ENCODE peak calls at places on chromosomes 16 and 17, in seven cellular contexts. Z is uterus, G is heart left ventricle, D is endothelial cell of umbilical vein, R is IMR-90, L is transverse colon, S is prostate gland. X is an unnamed sample.
A peak's percentile ranks its signal among the peaks of the same experiment; 100 is the strongest.

GRCh38 chr17:78615631-78616030 is 38.4 kb upstream of the DNAH17 start:
- DNase-seq in D (no peak), R (no peak), S (no peak), Z (no peak), G (no peak), L (no peak), X (no peak)

GRCh38 chr16:11542069-11542775 is 44.5 kb downstream of the LITAF start:
- DNase-seq in S (no peak), L (no peak), Z (no peak), R (peak; percentile 45), D (no peak), G (no peak), X (no peak)

GRCh38 chr17:72661093-72661944 is 431.2 kb downstream of the SLC39A11 start:
- DNase-seq in D (no peak), G (no peak), S (peak; percentile 77), R (no peak), Z (no peak), L (no peak), X (no peak)

GRCh38 chr17:2295575-2295974 is 8.0 kb downstream of the SMG6 start:
- DNase-seq in S (no peak), D (no peak), L (no peak), G (no peak), R (peak; percentile 11), Z (no peak), X (no peak)

GRCh38 chr17:81933178-81933699 is 3.9 kb downstream of the PYCR1 start:
- DNase-seq in Z (no peak), G (no peak), R (no peak), S (no peak), L (no peak), D (no peak), X (no peak)

GRCh38 chr17:61126476-61127240 is 273.0 kb upstream of the TBX2 start:
- DNase-seq in R (no peak), S (no peak), L (no peak), G (no peak), Z (no peak), D (no peak), X (no peak)

GRCh38 chr16:30934827-30935557 is 11.6 kb downstream of the FBXL19 start:
- DNase-seq in D (peak; percentile 56), R (peak; percentile 55), G (no peak), L (peak; percentile 49), S (no peak), Z (no peak), X (peak; percentile 42)

GRCh38 chr17:79632432-79632735 is 21.5 kb upstream of the RBFOX3 start:
- DNase-seq in L (peak; percentile 1), D (no peak), S (no peak), G (no peak), R (no peak), Z (no peak), X (peak; percentile 14)

GRCh38 chr16:67252806-67253497 is 4.2 kb downstream of the SLC9A5 start:
- DNase-seq in Z (no peak), D (no peak), R (no peak), G (peak; percentile 18), S (no peak), L (no peak), X (no peak)

GRCh38 chr17:83109793-83110645 is 30.6 kb downstream of the METRNL start:
- DNase-seq in S (peak; percentile 89), D (peak; percentile 88), R (peak; percentile 97), G (peak; percentile 94), L (peak; percentile 87), Z (peak; percentile 74), X (peak; percentile 61)

GRCh38 chr16:29720703-29721102 is 25.1 kb downstream of the C16orf54 start:
- DNase-seq in S (no peak), L (no peak), Z (no peak), D (no peak), G (no peak), R (no peak), X (no peak)

GRCh38 chr16:7597677-7598076 is 265.0 kb downstream of the RBFOX1 start:
- DNase-seq in R (no peak), G (no peak), D (no peak), Z (no peak), S (no peak), L (no peak), X (no peak)

GRCh38 chr16:47726031-47726675 is 265.0 kb downstream of the PHKB start:
- DNase-seq in R (peak; percentile 20), S (no peak), L (no peak), D (no peak), Z (no peak), G (no peak), X (no peak)

GRCh38 chr17:74827800-74828199 is 31.9 kb downstream of the GRIN2C start:
- DNase-seq in G (no peak), S (no peak), R (no peak), Z (no peak), D (no peak), L (no peak), X (no peak)

GRCh38 chr17:77429985-77430752 is 289.4 kb downstream of the SEC14L1 start:
- DNase-seq in D (peak; percentile 92), L (peak; percentile 91), Z (peak; percentile 98), S (peak; percentile 76), G (peak; percentile 95), R (peak; percentile 99), X (peak; percentile 93)

GRCh38 chr17:79993390-79994221 is 42.1 kb downstream of the TBC1D16 start:
- DNase-seq in R (peak; percentile 94), D (no peak), G (peak; percentile 94), L (peak; percentile 80), Z (peak; percentile 89), S (peak; percentile 64), X (peak; percentile 95)

GRCh38 chr16:68389006-68389405 is 59.3 kb downstream of the SMPD3 start:
- DNase-seq in D (no peak), G (no peak), R (no peak), L (no peak), Z (no peak), S (no peak), X (peak; percentile 58)

GRCh38 chr17:14918540-14918939 is 346.6 kb downstream of the PMP22 start:
- DNase-seq in R (peak; percentile 72), S (no peak), G (no peak), Z (no peak), D (no peak), L (no peak), X (no peak)

GRCh38 chr16:54875443-54875842 is 55.2 kb upstream of the IRX5 start:
- DNase-seq in S (no peak), R (no peak), G (no peak), D (no peak), Z (no peak), L (no peak), X (no peak)

GRCh38 chr16:16050106-16050505 is 100.7 kb downstream of the ABCC1 start:
- DNase-seq in S (no peak), R (no peak), Z (no peak), D (no peak), G (no peak), L (no peak), X (no peak)

GRCh38 chr16:77457046-77457445 is 22.2 kb upstream of the ADAMTS18 start:
- DNase-seq in R (no peak), D (peak; percentile 93), G (no peak), Z (no peak), S (no peak), L (no peak), X (no peak)

GRCh38 chr17:36946726-36947091 is 2.0 kb upstream of the AATF start:
- DNase-seq in D (no peak), Z (no peak), R (no peak), L (no peak), S (no peak), G (no peak), X (no peak)
- TF ChIP-seq POLR2A in D (no peak), Z (no peak), R (no peak), L (no peak), S (no peak), G (no peak), X (no peak)

GRCh38 chr17:65039349-65039988 is 17.1 kb downstream of the GNA13 start:
- DNase-seq in G (no peak), L (no peak), R (no peak), Z (no peak), D (no peak), S (no peak), X (no peak)

GRCh38 chr17:65035704-65036103 is 20.8 kb downstream of the GNA13 start:
- DNase-seq in L (no peak), G (no peak), Z (no peak), S (no peak), D (no peak), R (no peak), X (no peak)

GRCh38 chr17:65035191-65035590 is 21.3 kb downstream of the GNA13 start:
- DNase-seq in Z (no peak), L (no peak), D (peak; percentile 41), G (no peak), S (no peak), R (no peak), X (no peak)

GRCh38 chr17:65041518-65041917 is 15.0 kb downstream of the GNA13 start:
- DNase-seq in G (no peak), D (no peak), S (no peak), Z (no peak), L (no peak), R (no peak), X (no peak)

DNA sequence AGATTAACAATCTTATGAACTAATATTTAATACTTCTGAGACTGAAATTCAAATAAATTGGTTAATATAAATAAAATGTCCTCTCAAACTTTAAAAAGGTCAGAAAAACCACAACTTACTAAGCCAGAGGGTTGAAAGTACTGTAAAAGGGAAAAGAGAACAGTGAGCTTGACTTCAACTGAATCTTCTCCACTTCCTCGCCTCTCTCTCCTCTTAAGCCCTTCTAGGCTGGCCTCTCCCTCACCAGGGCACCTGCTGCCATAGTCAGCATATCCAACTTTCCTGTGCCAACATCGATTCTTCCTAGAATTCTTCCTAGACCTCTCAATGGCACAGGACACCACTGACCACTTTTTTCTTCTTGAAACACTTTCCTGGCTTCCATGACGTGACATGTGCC is 19.4 kb downstream of the GNA13 start:
- DNase-seq in G (no peak), S (no peak), Z (no peak), L (no peak), D (no peak), R (no peak), X (no peak)
- H3K27ac ChIP-seq in G (peak overlapping the region; percentile 62), S (no peak overlapping the region), Z (no peak overlapping the region), L (no peak overlapping the region), D (no peak overlapping the region), R (no peak overlapping the region), X (no peak overlapping the region)

GRCh38 chr17:68199837-68200688 is 47.8 kb upstream of the AMZ2 start:
- DNase-seq in Z (no peak), R (no peak), S (no peak), L (no peak), G (no peak), D (peak; percentile 21), X (no peak)
- H3K4me1 ChIP-seq in Z (no peaks in the 10 kb centered on the region), R (no peaks in the 10 kb centered on the region), S (peaks cover 17% of the 10 kb centered on the region), L (peaks cover 60% of the 10 kb centered on the region), G (peaks cover 60% of the 10 kb centered on the region), D (peaks cover 12% of the 10 kb centered on the region), X (no peaks in the 10 kb centered on the region)

DNA sequence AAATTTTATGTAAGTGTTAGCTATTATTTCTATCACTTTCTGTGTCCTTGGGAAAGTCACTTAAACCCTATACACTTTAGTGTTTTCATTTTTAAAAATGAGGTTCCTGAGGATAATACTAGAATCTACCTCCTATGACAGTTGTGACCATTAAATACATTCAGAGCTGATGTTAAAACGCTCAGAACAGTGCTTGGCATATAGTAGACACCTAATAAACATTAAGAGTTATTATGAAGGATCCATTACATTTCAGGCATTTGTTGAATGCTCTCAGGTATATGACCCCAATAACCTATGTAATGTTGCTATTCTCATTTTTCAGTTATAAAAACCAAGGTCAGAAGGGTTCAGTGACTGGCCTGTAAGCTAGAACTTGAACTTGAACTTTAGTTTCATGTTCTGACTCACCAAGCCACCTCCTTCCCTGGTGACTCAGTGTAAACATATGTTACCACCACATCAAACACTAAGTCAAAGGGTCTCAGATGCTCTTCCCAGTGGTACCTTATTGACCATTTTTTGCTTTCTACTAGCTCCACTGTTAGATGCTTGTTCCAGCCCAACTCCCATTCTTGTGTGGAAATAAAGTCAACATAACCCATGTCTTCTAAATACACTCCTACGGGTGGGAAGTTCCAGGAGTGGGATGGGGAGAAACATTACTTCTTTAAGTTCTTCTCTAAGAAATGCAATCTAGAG is 47.6 kb downstream of the HSD17B2 start:
- DNase-seq in S (no peak), R (peak; percentile 52), Z (no peak), D (peak; percentile 18), L (no peak), G (no peak), X (no peak)
- TF ChIP-seq POLR2A in S (no peak), R (no peak), Z (no peak), D (no peak), L (no peak), G (no peak), X (no peak)